ENCODE peak calls at places on chromosomes 7 and 10, in four cellular contexts. U is tibial artery, I is cardiac fibroblast, M is uterus. K is an unnamed sample.

GRCh38 chr10:20846263-20846662 is 50.8 kb downstream of the NEBL start:
- DNase-seq in M (no peak), U (no peak), I (no peak), K (no peak)

GRCh38 chr10:97196213-97197029 is 10.7 kb upstream of the SLIT1 start:
- DNase-seq in U (peak; percentile 32), I (peak; percentile 62), M (no peak), K (peak; percentile 61)

GRCh38 chr7:88801046-88801445 is 5.5 kb upstream of the TEX47 start:
- DNase-seq in I (no peak), U (no peak), M (no peak), K (no peak)

GRCh38 chr10:126895214-126895781 is 9.9 kb upstream of the DOCK1 start:
- DNase-seq in I (no peak), M (no peak), U (no peak), K (no peak)

GRCh38 chr10:23141995-23142394 is 46.6 kb downstream of the MSRB2 start:
- DNase-seq in I (no peak), M (no peak), U (no peak), K (no peak)

GRCh38 chr7:154789404-154789803 is 213.5 kb downstream of the PAXIP1 start:
- DNase-seq in M (no peak), I (no peak), U (no peak), K (no peak)

GRCh38 chr7:19107142-19107391 is 10.4 kb downstream of the TWIST1 start:
- DNase-seq in U (no peak), M (no peak), I (no peak), K (no peak)

GRCh38 chr10:86203162-86203905 is 163.3 kb downstream of the GRID1 start:
- DNase-seq in M (no peak), U (no peak), I (peak; percentile 1), K (peak; percentile 19)

GRCh38 chr7:151168022-151168786 is 710 bp upstream of the GBX1 start:
- DNase-seq in M (no peak), U (no peak), I (peak; percentile 14), K (peak; percentile 32)

GRCh38 chr7:50321678-50322077 is 17.2 kb downstream of the IKZF1 start:
- DNase-seq in M (no peak), U (no peak), I (no peak), K (no peak)

GRCh38 chr7:84058311-84059076 is 136.1 kb downstream of the SEMA3A start:
- DNase-seq in I (peak; percentile 63), U (no peak), M (no peak), K (peak; percentile 76)

GRCh38 chr10:133141144-133141962 is 18.7 kb upstream of the KNDC1 start:
- DNase-seq in U (peak; percentile 4), I (no peak), M (peak; percentile 7), K (no peak)

GRCh38 chr10:24277277-24277676 is 68.3 kb downstream of the KIAA1217 start:
- DNase-seq in I (no peak), M (no peak), U (no peak), K (no peak)

GRCh38 chr10:23069019-23069665 is 26.2 kb upstream of the MSRB2 start:
- DNase-seq in I (no peak), M (no peak), U (no peak), K (no peak)

GRCh38 chr7:96640054-96640453 is 69.6 kb downstream of the SEM1 start:
- DNase-seq in M (no peak), I (no peak), U (no peak), K (peak; percentile 11)

GRCh38 chr10:70903262-70903921 is 15.0 kb upstream of the PCBD1 start:
- DNase-seq in U (peak; percentile 54), M (peak; percentile 54), I (peak; percentile 61), K (peak; percentile 49)

GRCh38 chr10:30282226-30282625 is 66.9 kb downstream of the MTPAP start:
- DNase-seq in M (no peak), I (peak; percentile 52), U (no peak), K (no peak)

GRCh38 chr10:79336739-79337138 is 10.5 kb upstream of the PPIF start:
- DNase-seq in U (no peak), I (no peak), M (no peak), K (no peak)

GRCh38 chr7:131164025-131164899 is 163.4 kb upstream of the MKLN1 start:
- DNase-seq in I (peak; percentile 93), U (no peak), M (no peak), K (peak; percentile 91)

GRCh38 chr10:12367272-12367671 is 17.9 kb downstream of the CAMK1D start:
- DNase-seq in I (no peak), U (no peak), M (no peak), K (no peak)

GRCh38 chr10:3784510-3785250 is at the start of gene KLF6:
- DNase-seq in U (peak; percentile 41), M (no peak), I (peak; percentile 42), K (no peak)

GRCh38 chr7:83643012-83643411 is 5.9 kb downstream of the SEMA3E start:
- DNase-seq in M (no peak), U (no peak), I (no peak), K (no peak)

GRCh38 chr10:105950410-105950809 is 1214.1 kb downstream of the SORCS1 start:
- DNase-seq in U (no peak), I (peak; percentile 69), M (no peak), K (peak; percentile 61)

GRCh38 chr10:131888186-131888604 is 12.6 kb upstream of the PPP2R2D start:
- DNase-seq in U (no peak), I (no peak), M (no peak), K (peak; percentile 99)

GRCh38 chr7:11188529-11189310 is 215.0 kb downstream of the PHF14 start:
- DNase-seq in M (no peak), I (no peak), U (no peak), K (no peak)

GRCh38 chr7:80379034-80379433 is 132.8 kb downstream of the GNAT3 start:
- DNase-seq in U (no peak), M (no peak), I (peak; percentile 73), K (peak; percentile 22)

GRCh38 chr10:122504551-122504950 is 43.2 kb downstream of the HTRA1 start:
- DNase-seq in U (peak; percentile 86), M (peak; percentile 92), I (peak; percentile 92), K (peak; percentile 89)

GRCh38 chr7:73706122-73707044 is 13.1 kb downstream of the STX1A start:
- DNase-seq in U (no peak), I (peak; percentile 74), M (no peak), K (peak; percentile 84)

GRCh38 chr10:78520737-78521430 is 487.2 kb downstream of the RPS24 start:
- DNase-seq in I (peak; percentile 28), U (no peak), M (no peak), K (peak; percentile 84)

GRCh38 chr10:117533507-117534281 is 8.9 kb upstream of the EMX2 start:
- DNase-seq in I (no peak), U (no peak), M (peak; percentile 90), K (no peak)
- H3K4me3 ChIP-seq in I (no peak overlapping the region), U (no peak overlapping the region), M (peak overlapping the region; percentile 37), K (no peak overlapping the region)

GRCh38 chr7:45108863-45109262 is 2.6 kb downstream of the TBRG4 start:
- DNase-seq in I (no peak), M (no peak), U (no peak), K (no peak)

GRCh38 chr7:45111298-45112223 is at the start of gene TBRG4:
- DNase-seq in U (peak; percentile 91), M (peak; percentile 92), I (peak; percentile 94), K (peak; percentile 95)

GRCh38 chr7:45117582-45117981 is 6.1 kb upstream of the TBRG4 start:
- DNase-seq in M (no peak), I (no peak), U (no peak), K (no peak)

GRCh38 chr7:45116048-45116447 is 4.6 kb upstream of the TBRG4 start:
- DNase-seq in U (no peak), I (no peak), M (no peak), K (no peak)

GRCh38 chr7:45112648-45113047 is 1.2 kb upstream of the TBRG4 start:
- DNase-seq in U (no peak), I (no peak), M (no peak), K (no peak)
- H3K4me3 ChIP-seq in U (no peak overlapping the region), I (no peak overlapping the region), M (peak overlapping the region; percentile 50), K (peak overlapping the region; percentile 88)

GRCh38 chr7:2893411-2893861 is 49.3 kb upstream of the GNA12 start:
- DNase-seq in I (no peak), U (no peak), M (no peak), K (no peak)
- H3K4me3 ChIP-seq in I (no peak overlapping the region), U (no peak overlapping the region), M (no peak overlapping the region), K (no peak overlapping the region)

DNA sequence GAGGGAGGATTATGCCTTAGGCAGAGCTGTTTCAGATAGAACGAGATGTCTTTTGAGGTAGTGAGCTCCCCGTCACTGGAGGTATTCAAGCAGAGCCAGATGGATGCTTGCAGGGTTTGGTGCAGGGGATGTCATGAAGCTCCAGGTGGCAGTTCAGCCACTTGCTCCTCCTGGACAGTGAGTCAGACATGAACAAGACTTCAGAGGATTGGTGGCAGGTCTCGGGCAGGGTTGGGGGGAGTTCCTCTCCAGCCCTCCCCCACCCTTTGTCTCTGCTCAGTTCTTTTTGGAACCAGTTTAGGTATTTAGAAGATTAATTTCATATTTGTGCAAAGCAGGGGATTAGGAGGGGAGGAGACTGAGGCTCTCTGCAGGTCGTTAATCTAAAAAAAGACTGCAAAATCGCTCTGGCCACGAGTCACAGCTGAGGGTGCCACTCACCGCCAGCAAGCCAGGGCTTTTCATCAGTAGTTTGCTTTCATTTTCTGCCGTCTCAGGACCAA is 21.5 kb upstream of the MYL10 start:
- DNase-seq in I (no peak), U (no peak), M (no peak), K (no peak)
- H3K4me3 ChIP-seq in I (no peak overlapping the region), U (no peak overlapping the region), M (no peak overlapping the region), K (no peak overlapping the region)

GRCh38 chr7:137953692-137954470 is 48.0 kb downstream of the CREB3L2 start:
- DNase-seq in U (no peak), I (peak; percentile 80), M (peak; percentile 56), K (peak; percentile 75)
- H3K4me3 ChIP-seq in U (no peak overlapping the region), I (no peak overlapping the region), M (no peak overlapping the region), K (no peak overlapping the region)

GRCh38 chr7:24200407-24200806 is 83.6 kb upstream of the NPY start:
- DNase-seq in I (no peak), M (no peak), U (no peak), K (no peak)
- H3K4me3 ChIP-seq in I (no peak overlapping the region), M (no peak overlapping the region), U (no peak overlapping the region), K (no peak overlapping the region)